ENCODE peak calls at places on chromosomes 4 and X, in four cellular contexts. One of them, this sample, is unnamed.

GRCh38 chr4:156388826-156389225 is 435.2 kb upstream of the CTSO start:
- DNase-seq in GM23338: no peak
- DNase-seq in OCI-LY7: no peak
- DNase-seq in IMR-90: peak; percentile 2
- DNase-seq in this sample: no peak

GRCh38 chr4:165766976-165767375 is 106.1 kb upstream of the TLL1 start:
- DNase-seq in GM23338: no peak
- DNase-seq in OCI-LY7: no peak
- DNase-seq in IMR-90: no peak
- DNase-seq in this sample: no peak

GRCh38 chr4:1809754-1810502 is 16.8 kb downstream of the FGFR3 start:
- DNase-seq in GM23338: peak; percentile 87
- DNase-seq in OCI-LY7: peak; percentile 72
- DNase-seq in IMR-90: peak; percentile 46
- DNase-seq in this sample: peak; percentile 92

GRCh38 chr4:98908703-98909262 is 20.1 kb downstream of the EIF4E start:
- DNase-seq in GM23338: no peak
- DNase-seq in OCI-LY7: no peak
- DNase-seq in IMR-90: no peak
- DNase-seq in this sample: no peak

GRCh38 chr4:183515411-183515810 is 10.6 kb downstream of the ING2 start:
- DNase-seq in GM23338: no peak
- DNase-seq in OCI-LY7: no peak
- DNase-seq in IMR-90: peak; percentile 18
- DNase-seq in this sample: no peak

GRCh38 chr4:173185832-173186545 is 17.4 kb downstream of the GALNT7 start:
- DNase-seq in GM23338: no peak
- DNase-seq in OCI-LY7: no peak
- DNase-seq in IMR-90: no peak
- DNase-seq in this sample: peak; percentile 56

GRCh38 chrX:108947205-108947604 is 210.8 kb upstream of the IRS4 start:
- DNase-seq in GM23338: peak; percentile 1
- DNase-seq in OCI-LY7: no peak
- DNase-seq in IMR-90: no peak
- DNase-seq in this sample: no peak

GRCh38 chr4:154348657-154349056 is 142.9 kb downstream of the DCHS2 start:
- DNase-seq in GM23338: peak; percentile 44
- DNase-seq in OCI-LY7: peak; percentile 1
- DNase-seq in IMR-90: no peak
- DNase-seq in this sample: peak; percentile 72

GRCh38 chrX:110175146-110175545 is 142.7 kb downstream of the AMMECR1 start:
- DNase-seq in GM23338: no peak
- DNase-seq in OCI-LY7: no peak
- DNase-seq in IMR-90: no peak
- DNase-seq in this sample: no peak

GRCh38 chr4:106365613-106366012 is 3.0 kb downstream of the GIMD1 start:
- DNase-seq in GM23338: no peak
- DNase-seq in OCI-LY7: no peak
- DNase-seq in IMR-90: peak; percentile 95
- DNase-seq in this sample: no peak

GRCh38 chr4:168021666-168022065 is 70.7 kb upstream of the ANXA10 start:
- DNase-seq in GM23338: no peak
- DNase-seq in OCI-LY7: no peak
- DNase-seq in IMR-90: peak; percentile 47
- DNase-seq in this sample: no peak

GRCh38 chr4:95367824-95368223 is 180.9 kb downstream of the UNC5C start:
- DNase-seq in GM23338: no peak
- DNase-seq in OCI-LY7: no peak
- DNase-seq in IMR-90: no peak
- DNase-seq in this sample: no peak

GRCh38 chr4:36394352-36394903 is 113.0 kb downstream of the DTHD1 start:
- DNase-seq in GM23338: no peak
- DNase-seq in OCI-LY7: no peak
- DNase-seq in IMR-90: no peak
- DNase-seq in this sample: no peak

GRCh38 chr4:138696771-138697170 is 318.8 kb upstream of the NOCT start:
- DNase-seq in GM23338: no peak
- DNase-seq in OCI-LY7: no peak
- DNase-seq in IMR-90: peak; percentile 71
- DNase-seq in this sample: no peak

GRCh38 chr4:100147684-100148083 is 42.6 kb downstream of the DDIT4L start:
- DNase-seq in GM23338: no peak
- DNase-seq in OCI-LY7: no peak
- DNase-seq in IMR-90: no peak
- DNase-seq in this sample: peak; percentile 14

GRCh38 chrX:106401965-106402559 is 209.7 kb upstream of the RADX start:
- DNase-seq in GM23338: no peak
- DNase-seq in OCI-LY7: no peak
- DNase-seq in IMR-90: no peak
- DNase-seq in this sample: no peak

GRCh38 chrX:155070038-155070437 is 898 bp downstream of the CMC4 start:
- DNase-seq in GM23338: peak; percentile 2
- DNase-seq in OCI-LY7: peak; percentile 8
- DNase-seq in IMR-90: no peak
- DNase-seq in this sample: peak; percentile 60

GRCh38 chr4:104616401-104616820 is 121.7 kb upstream of the CXXC4 start:
- DNase-seq in GM23338: peak; percentile 10
- DNase-seq in OCI-LY7: no peak
- DNase-seq in IMR-90: no peak
- DNase-seq in this sample: no peak

GRCh38 chr4:77021614-77022089 is 54.1 kb downstream of the CCNI start:
- DNase-seq in GM23338: no peak
- DNase-seq in OCI-LY7: no peak
- DNase-seq in IMR-90: peak; percentile 90
- DNase-seq in this sample: no peak

GRCh38 chr4:127364397-127364796 is 268.4 kb upstream of the INTU start:
- DNase-seq in GM23338: no peak
- DNase-seq in OCI-LY7: no peak
- DNase-seq in IMR-90: no peak
- DNase-seq in this sample: no peak

GRCh38 chr4:102299302-102299701 is 46.0 kb downstream of the SLC39A8 start:
- DNase-seq in GM23338: no peak
- DNase-seq in OCI-LY7: no peak
- DNase-seq in IMR-90: no peak
- DNase-seq in this sample: no peak

GRCh38 chrX:7132335-7133035 is 15.0 kb upstream of the STS start:
- DNase-seq in GM23338: peak; percentile 71
- DNase-seq in OCI-LY7: peak; percentile 69
- DNase-seq in IMR-90: peak; percentile 73
- DNase-seq in this sample: peak; percentile 80

GRCh38 chrX:14899607-14900006 is 26.4 kb downstream of the MOSPD2 start:
- DNase-seq in GM23338: no peak
- DNase-seq in OCI-LY7: no peak
- DNase-seq in IMR-90: peak; percentile 78
- DNase-seq in this sample: peak; percentile 53

GRCh38 chr4:6953751-6954380 is 44.2 kb downstream of the TBC1D14 start:
- DNase-seq in GM23338: peak; percentile 96
- DNase-seq in OCI-LY7: no peak
- DNase-seq in IMR-90: peak; percentile 62
- DNase-seq in this sample: no peak

GRCh38 chrX:43643662-43644061 is 12.4 kb upstream of the MAOA start:
- DNase-seq in GM23338: no peak
- DNase-seq in OCI-LY7: no peak
- DNase-seq in IMR-90: no peak
- DNase-seq in this sample: no peak

GRCh38 chrX:43641691-43642090 is 14.4 kb upstream of the MAOA start:
- DNase-seq in GM23338: no peak
- DNase-seq in OCI-LY7: no peak
- DNase-seq in IMR-90: no peak
- DNase-seq in this sample: no peak

GRCh38 chrX:43646800-43647199 is 9.3 kb upstream of the MAOA start:
- DNase-seq in GM23338: no peak
- DNase-seq in OCI-LY7: no peak
- DNase-seq in IMR-90: no peak
- DNase-seq in this sample: no peak

GRCh38 chrX:43643201-43643600 is 12.9 kb upstream of the MAOA start:
- DNase-seq in GM23338: no peak
- DNase-seq in OCI-LY7: no peak
- DNase-seq in IMR-90: no peak
- DNase-seq in this sample: no peak

GRCh38 chrX:43644124-43644701 is 11.9 kb upstream of the MAOA start:
- DNase-seq in GM23338: no peak
- DNase-seq in OCI-LY7: no peak
- DNase-seq in IMR-90: peak; percentile 41
- DNase-seq in this sample: no peak
- H2AFZ ChIP-seq in GM23338: no peak overlapping the region
- H2AFZ ChIP-seq in OCI-LY7: no peak overlapping the region
- H2AFZ ChIP-seq in IMR-90: no peak overlapping the region
- H2AFZ ChIP-seq in this sample: no peak overlapping the region

GRCh38 chrX:643911-644303 is 13.3 kb downstream of the SHOX start:
- DNase-seq in GM23338: peak; percentile 43
- DNase-seq in OCI-LY7: no peak
- DNase-seq in IMR-90: no peak
- DNase-seq in this sample: no peak
- H3K4me3 ChIP-seq in GM23338: peak overlapping the region; percentile 49
- H3K4me3 ChIP-seq in OCI-LY7: no peak overlapping the region
- H3K4me3 ChIP-seq in IMR-90: no peak overlapping the region
- H3K4me3 ChIP-seq in this sample: no peak overlapping the region

DNA sequence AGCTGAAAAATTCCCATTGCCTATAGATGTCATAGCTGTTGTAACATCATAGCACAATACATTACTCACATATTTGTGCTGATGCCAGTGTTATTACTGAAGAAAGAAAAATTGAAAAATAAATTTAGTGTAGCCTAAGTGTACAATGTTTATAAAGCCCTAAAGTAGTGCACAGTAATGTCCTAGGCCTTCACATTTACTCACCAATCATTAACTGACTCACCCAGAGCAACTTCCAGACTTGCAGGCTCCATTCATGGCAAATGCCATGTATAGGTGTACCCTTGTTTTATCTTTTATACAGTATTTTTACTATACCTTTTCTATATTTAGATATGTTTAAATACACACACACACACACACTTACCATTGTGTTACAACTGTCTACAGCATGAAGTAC is 265.4 kb upstream of the MAGEB18 start:
- DNase-seq in GM23338: no peak
- DNase-seq in OCI-LY7: no peak
- DNase-seq in IMR-90: no peak
- DNase-seq in this sample: no peak
- H3K27ac ChIP-seq in GM23338: no peak overlapping the region
- H3K27ac ChIP-seq in OCI-LY7: no peak overlapping the region
- H3K27ac ChIP-seq in IMR-90: no peak overlapping the region
- H3K27ac ChIP-seq in this sample: no peak overlapping the region

GRCh38 chr4:661856-662761 is 12.0 kb downstream of the ATP5ME start:
- DNase-seq in GM23338: no peak
- DNase-seq in OCI-LY7: no peak
- DNase-seq in IMR-90: no peak
- DNase-seq in this sample: no peak

GRCh38 chr4:663046-663437 is 11.0 kb downstream of the ATP5ME start:
- DNase-seq in GM23338: no peak
- DNase-seq in OCI-LY7: no peak
- DNase-seq in IMR-90: no peak
- DNase-seq in this sample: no peak

GRCh38 chr4:664713-665231 is 9.3 kb downstream of the ATP5ME start:
- DNase-seq in GM23338: no peak
- DNase-seq in OCI-LY7: no peak
- DNase-seq in IMR-90: no peak
- DNase-seq in this sample: no peak

GRCh38 chr4:665381-665750 is 8.7 kb downstream of the ATP5ME start:
- DNase-seq in GM23338: no peak
- DNase-seq in OCI-LY7: no peak
- DNase-seq in IMR-90: no peak
- DNase-seq in this sample: no peak

GRCh38 chr4:663438-664428 is 10.3 kb downstream of the ATP5ME start:
- DNase-seq in GM23338: peak; percentile 84
- DNase-seq in OCI-LY7: no peak
- DNase-seq in IMR-90: no peak
- DNase-seq in this sample: no peak
- H2AFZ ChIP-seq in GM23338: peak overlapping the region; percentile 94
- H2AFZ ChIP-seq in OCI-LY7: no peak overlapping the region
- H2AFZ ChIP-seq in IMR-90: peak overlapping the region; percentile 78
- H2AFZ ChIP-seq in this sample: no peak overlapping the region

This sample was measured in Karpas-422.